ENCODE peak calls at places on chromosomes 7 and 10, in seven cellular contexts. T is heart left ventricle; L is lower leg skin; Y is body of pancreas; J is CD8-positive, alpha-beta T cell; W is naive thymus-derived CD4-positive, alpha-beta T cell; G is uterus. V is an unnamed sample.

GRCh38 chr10:91683976-91684375 is 51.1 kb upstream of the PPP1R3C start:
- DNase-seq in T (no peak), L (no peak), Y (no peak), J (no peak), W (no peak), G (no peak), V (no peak)

GRCh38 chr7:114175140-114175539 is 239.5 kb upstream of the FOXP2 start:
- DNase-seq in T (no peak), L (no peak), Y (no peak), J (no peak), W (no peak), G (no peak), V (no peak)

GRCh38 chr10:22505923-22506685 is 160.8 kb downstream of the SPAG6 start:
- DNase-seq in T (no peak), L (no peak), Y (no peak), J (peak; percentile 10), W (peak; percentile 19), G (no peak), V (no peak)

GRCh38 chr10:119313645-119314044 is 106.3 kb downstream of the GRK5 start:
- DNase-seq in T (no peak), L (no peak), Y (no peak), J (no peak), W (no peak), G (no peak), V (peak; percentile 83)

GRCh38 chr7:5396542-5396941 is 27.1 kb downstream of the TNRC18 start:
- DNase-seq in T (no peak), L (no peak), Y (no peak), J (peak; percentile 37), W (peak; percentile 69), G (no peak), V (peak; percentile 78)

GRCh38 chr7:129530881-129531391 is 28.6 kb downstream of the SMKR1 start:
- DNase-seq in T (no peak), L (no peak), Y (no peak), J (no peak), W (no peak), G (no peak), V (no peak)

GRCh38 chr7:6614941-6615737 is at the start of gene ZNF853:
- DNase-seq in T (no peak), L (no peak), Y (no peak), J (no peak), W (no peak), G (peak; percentile 44), V (no peak)

GRCh38 chr10:96509017-96509641 is 4.6 kb downstream of the TLL2 start:
- DNase-seq in T (no peak), L (no peak), Y (no peak), J (no peak), W (no peak), G (no peak), V (no peak)

GRCh38 chr10:30974773-30975386 is 56.8 kb downstream of the ZNF438 start:
- DNase-seq in T (no peak), L (no peak), Y (no peak), J (no peak), W (no peak), G (no peak), V (no peak)

GRCh38 chr10:124351481-124352220 is 67.1 kb downstream of the OAT start:
- DNase-seq in T (no peak), L (peak; percentile 46), Y (no peak), J (no peak), W (no peak), G (no peak), V (no peak)

GRCh38 chr10:16986406-16987128 is 143.0 kb downstream of the CUBN start:
- DNase-seq in T (no peak), L (no peak), Y (no peak), J (no peak), W (no peak), G (no peak), V (no peak)

GRCh38 chr7:19957664-19958063 is 184.2 kb upstream of the TMEM196 start:
- DNase-seq in T (no peak), L (no peak), Y (no peak), J (no peak), W (no peak), G (no peak), V (no peak)

GRCh38 chr10:25061711-25062455 is 45.5 kb downstream of the THNSL1 start:
- DNase-seq in T (no peak), L (no peak), Y (no peak), J (no peak), W (no peak), G (no peak), V (no peak)

GRCh38 chr7:75879771-75880184 is 944 bp downstream of the RHBDD2 start:
- DNase-seq in T (no peak), L (no peak), Y (no peak), J (no peak), W (peak; percentile 80), G (no peak), V (peak; percentile 68)

GRCh38 chr7:103912906-103913610 is 76.4 kb downstream of the RELN start:
- DNase-seq in T (no peak), L (no peak), Y (no peak), J (no peak), W (no peak), G (no peak), V (no peak)

GRCh38 chr10:133275683-133276092 is 980 bp downstream of the ADAM8 start:
- DNase-seq in T (no peak), L (no peak), Y (no peak), J (no peak), W (peak; percentile 40), G (no peak), V (no peak)

GRCh38 chr10:102262744-102263370 is 17.5 kb downstream of the GBF1 start:
- DNase-seq in T (no peak), L (no peak), Y (no peak), J (no peak), W (no peak), G (no peak), V (no peak)

GRCh38 chr10:43843331-43844101 is 194.8 kb upstream of the ZNF32 start:
- DNase-seq in T (no peak), L (no peak), Y (no peak), J (no peak), W (no peak), G (peak; percentile 61), V (no peak)

GRCh38 chr10:112367516-112367915 is 6.4 kb upstream of the ACSL5 start:
- DNase-seq in T (no peak), L (no peak), Y (no peak), J (no peak), W (no peak), G (no peak), V (no peak)

GRCh38 chr7:139799586-139799985 is 21.8 kb upstream of the HIPK2 start:
- DNase-seq in T (no peak), L (no peak), Y (no peak), J (no peak), W (no peak), G (no peak), V (no peak)

GRCh38 chr7:90178592-90179279 is 24.5 kb downstream of the STEAP1 start:
- DNase-seq in T (no peak), L (no peak), Y (no peak), J (no peak), W (no peak), G (no peak), V (no peak)

GRCh38 chr7:83655951-83656556 is 7.1 kb upstream of the SEMA3E start:
- DNase-seq in T (no peak), L (no peak), Y (peak; percentile 44), J (no peak), W (no peak), G (no peak), V (peak; percentile 24)

GRCh38 chr10:89518876-89519842 is 16.2 kb downstream of the SLC16A12 start:
- DNase-seq in T (peak; percentile 37), L (peak; percentile 88), Y (no peak), J (no peak), W (no peak), G (peak; percentile 46), V (no peak)

GRCh38 chr10:104336829-104337526 is 1.3 kb downstream of the ITPRIP start:
- DNase-seq in T (no peak), L (no peak), Y (no peak), J (no peak), W (no peak), G (no peak), V (no peak)

GRCh38 chr10:77965294-77965693 is 38.7 kb upstream of the DLG5 start:
- DNase-seq in T (no peak), L (no peak), Y (no peak), J (no peak), W (no peak), G (no peak), V (no peak)

GRCh38 chr10:4061441-4061951 is 276.5 kb upstream of the KLF6 start:
- DNase-seq in T (peak; percentile 25), L (peak; percentile 96), Y (no peak), J (no peak), W (no peak), G (peak; percentile 54), V (no peak)

GRCh38 chr10:116809528-116810500 is 39.5 kb upstream of the ENO4 start:
- DNase-seq in T (no peak), L (peak; percentile 77), Y (peak; percentile 53), J (no peak), W (no peak), G (no peak), V (no peak)
- H3K4me3 ChIP-seq in T (no peak overlapping the region), L (no peak overlapping the region), Y (no peak overlapping the region), J (no peak overlapping the region), W (no peak overlapping the region), G (no peak overlapping the region), V (no peak overlapping the region)

DNA sequence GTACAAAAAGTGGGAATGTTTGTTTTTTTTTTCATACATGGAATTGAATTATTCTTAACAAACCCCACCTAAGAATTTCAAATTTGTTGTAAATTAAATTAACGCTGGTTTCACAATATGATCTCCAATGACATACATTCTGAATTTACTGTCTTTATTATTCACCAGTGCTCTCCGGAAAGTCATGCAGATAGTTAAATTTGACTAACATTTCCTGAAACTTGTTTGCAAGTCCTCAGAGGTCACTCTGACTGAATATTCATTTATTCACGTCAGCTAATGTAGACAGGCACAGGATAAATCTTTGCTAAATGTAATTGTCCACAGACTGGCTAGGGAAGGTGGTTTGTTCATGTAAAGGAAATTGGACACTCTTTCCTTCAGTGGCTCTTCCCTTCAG is 730.4 kb downstream of the PHTF2 start:
- DNase-seq in T (no peak), L (no peak), Y (no peak), J (no peak), W (no peak), G (no peak), V (no peak)
- H3K4me3 ChIP-seq in T (no peak overlapping the region), L (no peak overlapping the region), Y (no peak overlapping the region), J (no peak overlapping the region), W (no peak overlapping the region), G (no peak overlapping the region), V (no peak overlapping the region)

DNA sequence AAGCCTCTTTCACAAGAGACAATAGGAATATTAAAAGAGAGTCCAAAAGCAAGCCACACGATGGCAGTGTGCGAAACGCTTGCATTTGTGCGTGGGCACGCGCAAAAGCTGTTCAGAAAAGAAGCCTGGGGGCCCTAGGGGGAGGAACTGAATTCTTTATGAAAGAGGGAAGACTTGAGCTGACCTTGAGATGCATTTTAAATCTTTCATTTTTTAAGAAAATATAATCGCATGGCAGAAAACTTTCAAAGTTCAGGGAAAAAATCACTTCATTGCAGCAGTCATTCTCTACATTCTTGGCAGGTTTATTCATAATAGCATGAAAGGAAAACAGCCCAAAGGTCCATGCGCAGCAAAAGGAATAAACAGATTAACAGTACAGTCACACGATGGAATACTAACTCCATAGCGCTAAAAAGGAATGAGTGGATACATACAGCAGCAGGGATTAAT is 206.5 kb upstream of the PRKCQ start:
- DNase-seq in T (no peak), L (no peak), Y (no peak), J (no peak), W (no peak), G (peak; percentile 29), V (no peak)
- H3K4me3 ChIP-seq in T (no peak overlapping the region), L (no peak overlapping the region), Y (no peak overlapping the region), J (no peak overlapping the region), W (no peak overlapping the region), G (no peak overlapping the region), V (no peak overlapping the region)

GRCh38 chr7:100373261-100373831 is at the start of gene PILRA:
- DNase-seq in T (no peak), L (no peak), Y (no peak), J (no peak), W (no peak), G (no peak), V (no peak)
- H3K4me3 ChIP-seq in T (peak within 1 kb of the TSS; percentile 17), L (no peak within 1 kb of the TSS), Y (no peak within 1 kb of the TSS), J (no peak within 1 kb of the TSS), W (no peak within 1 kb of the TSS), G (no peak within 1 kb of the TSS), V (peak within 1 kb of the TSS; percentile 36)